ENCODE peak calls at places on chromosomes 5 and 9, in five cellular contexts. H is RWPE2; G is fibroblast of the aortic adventitia; K is CD8-positive, alpha-beta T cell; Q is coronary artery. F is an unnamed sample.
A peak's percentile ranks its signal among the peaks of the same experiment; 100 is the strongest.

GRCh38 chr5:167730121-167730520 is 561.3 kb upstream of the WWC1 start:
- DNase-seq in K (no peak), G (peak; percentile 94), Q (no peak), H (no peak), F (peak; percentile 86)

GRCh38 chr9:87406545-87407166 is 91.0 kb upstream of the DAPK1 start:
- DNase-seq in Q (no peak), K (no peak), H (no peak), G (no peak), F (no peak)

GRCh38 chr9:34710023-34710422 is at the start of gene CCL21:
- DNase-seq in K (no peak), G (peak; percentile 73), Q (no peak), H (no peak), F (no peak)

GRCh38 chr9:129285382-129285781 is 107.3 kb upstream of the IER5L start:
- DNase-seq in G (no peak), H (no peak), K (no peak), Q (no peak), F (no peak)

GRCh38 chr5:116583085-116583766 is 8.6 kb upstream of the SEMA6A start:
- DNase-seq in H (no peak), K (no peak), G (no peak), Q (no peak), F (no peak)

GRCh38 chr5:16531063-16531667 is 65.6 kb upstream of the ZNF622 start:
- DNase-seq in Q (no peak), K (no peak), G (no peak), H (no peak), F (no peak)

GRCh38 chr9:14071484-14071883 is 242.5 kb downstream of the NFIB start:
- DNase-seq in G (no peak), H (no peak), Q (no peak), K (no peak), F (no peak)

GRCh38 chr5:151213803-151214613 is 9.9 kb downstream of the CCDC69 start:
- DNase-seq in K (peak; percentile 80), Q (peak; percentile 84), H (peak; percentile 44), G (peak; percentile 71), F (peak; percentile 87)

DNA sequence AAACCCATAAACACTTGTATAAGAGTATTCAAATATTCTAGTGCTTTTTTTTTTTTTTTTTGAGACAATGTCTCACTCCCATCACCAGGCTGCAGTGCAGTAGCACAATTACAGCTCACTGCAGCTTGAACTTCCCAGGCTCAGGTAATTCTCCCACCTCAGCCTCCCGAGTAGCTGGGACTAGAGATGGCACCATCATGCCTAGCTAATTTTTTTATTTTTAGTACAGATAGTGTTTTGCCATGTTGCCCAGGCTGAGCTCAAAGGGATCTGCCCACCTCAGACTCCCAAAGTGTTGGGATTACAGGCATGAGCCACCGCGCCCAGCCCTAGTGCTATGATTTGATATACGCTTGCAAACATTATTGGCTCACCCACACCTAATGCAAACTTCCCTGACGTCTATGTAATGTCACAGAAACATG is 11.8 kb downstream of the IL6ST start:
- DNase-seq in H (no peak), G (peak; percentile 19), K (no peak), Q (no peak), F (no peak)
- TF ChIP-seq CTCF in H (peak; percentile 60), G (no peak), K (peak; percentile 50), Q (no peak), F (peak; percentile 27)

GRCh38 chr9:111037744-111038335 is 430 bp downstream of the LPAR1 start:
- DNase-seq in H (peak; percentile 68), G (peak; percentile 25), Q (no peak), K (no peak), F (peak; percentile 36)

GRCh38 chr9:111040494-111040893 is 2.2 kb upstream of the LPAR1 start:
- DNase-seq in G (no peak), H (no peak), K (no peak), Q (no peak), F (no peak)

GRCh38 chr9:111036946-111037743 is 1.1 kb downstream of the LPAR1 start:
- DNase-seq in H (no peak), K (no peak), G (peak; percentile 66), Q (no peak), F (peak; percentile 54)

GRCh38 chr9:111039203-111039907 is 1.1 kb upstream of the LPAR1 start:
- DNase-seq in G (no peak), Q (no peak), K (no peak), H (peak; percentile 61), F (no peak)

DNA sequence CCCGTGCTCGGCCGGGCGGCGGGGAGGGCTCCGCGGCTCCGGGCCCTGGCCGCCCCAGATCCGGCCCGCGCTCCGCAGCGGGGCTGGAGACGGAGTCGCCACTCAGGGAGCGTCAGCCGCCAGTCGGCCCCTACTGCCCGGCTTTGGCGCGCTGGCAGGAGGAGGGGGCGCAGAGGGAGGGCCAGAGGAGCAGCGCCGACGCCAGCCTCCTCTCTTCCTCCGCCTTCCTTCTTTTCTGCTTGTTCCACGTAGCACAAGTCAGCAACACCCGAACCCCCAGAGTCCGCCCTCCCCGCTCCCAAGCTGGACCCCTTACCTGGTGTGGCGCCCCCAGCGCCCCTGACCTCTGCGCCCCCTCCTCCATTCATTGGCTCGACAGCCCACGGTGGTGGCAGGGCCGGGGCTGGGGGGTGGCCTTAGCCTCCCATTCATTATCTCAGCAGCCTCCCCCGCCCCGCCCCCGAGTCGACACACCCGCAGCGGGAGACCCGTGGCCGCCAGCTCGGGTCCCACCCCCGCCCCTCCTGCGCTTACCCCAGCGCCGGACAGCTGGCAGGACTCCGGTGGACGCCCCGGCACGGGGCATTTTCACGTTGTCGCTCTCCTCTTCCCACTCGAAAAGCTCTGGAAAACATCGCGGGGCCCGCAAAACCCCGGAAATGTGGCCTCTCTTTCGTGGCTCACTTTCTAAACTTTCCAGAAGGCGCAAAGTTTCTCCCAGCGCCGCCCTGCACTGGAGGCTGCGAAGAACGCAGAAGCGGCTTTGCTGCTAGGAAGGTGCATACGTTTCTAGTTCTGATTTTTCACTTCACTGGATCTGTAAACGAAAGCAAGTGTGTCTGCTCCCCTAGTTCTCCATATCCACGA is at the start of gene LPAR1:
- DNase-seq in H (peak; percentile 59), G (peak; percentile 68), Q (peak; percentile 79), K (no peak), F (peak; percentile 70)
- H3K4me3 ChIP-seq in H (peak within 1 kb of the TSS; percentile 98), G (peak within 1 kb of the TSS; percentile 69), Q (peak within 1 kb of the TSS; percentile 81), K (no peak within 1 kb of the TSS), F (peak within 1 kb of the TSS; percentile 80)

DNA sequence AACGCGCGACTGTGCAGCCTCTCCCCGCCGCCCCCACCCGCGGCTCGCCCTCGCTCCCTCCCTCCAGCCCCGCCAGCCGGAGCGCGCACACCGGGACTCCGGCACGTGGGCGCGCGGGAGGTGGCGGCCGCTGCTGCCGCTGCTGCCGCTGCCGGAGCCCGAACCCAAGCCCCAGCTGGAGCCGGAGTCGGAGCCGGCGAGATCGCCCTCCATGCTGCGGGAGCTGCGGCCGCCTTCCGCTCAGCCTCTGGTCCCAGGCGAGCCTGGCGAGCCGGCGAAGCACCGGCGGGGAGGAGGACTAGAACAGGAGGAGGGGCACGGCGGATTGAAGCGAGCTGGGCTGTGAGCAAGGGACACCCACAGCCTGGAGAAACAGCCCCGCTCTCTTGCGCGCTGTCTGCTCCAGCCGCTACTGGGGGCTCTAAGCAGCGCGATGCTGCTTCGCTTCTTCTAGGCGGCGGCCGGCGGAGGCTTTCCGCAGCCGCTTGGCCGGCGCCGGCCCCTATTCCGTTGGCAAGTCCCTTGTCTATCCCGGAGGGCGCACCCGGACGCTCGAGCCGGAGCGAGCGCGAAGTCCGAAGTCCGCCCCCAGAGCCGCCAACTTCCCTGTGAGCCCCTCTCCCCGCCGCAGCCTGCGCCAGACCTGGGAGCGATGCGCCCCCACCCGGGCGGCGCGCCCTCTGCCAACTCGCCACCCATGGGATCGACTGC is 598.7 kb upstream of the SGCD start:
- DNase-seq in Q (peak; percentile 72), G (no peak), H (peak; percentile 72), K (no peak), F (peak; percentile 2)
- TF ChIP-seq CTCF in Q (no peak), G (no peak), H (no peak), K (no peak), F (no peak)

GRCh38 chr5:71588533-71588885 is 1.4 kb downstream of the MCCC2 start:
- DNase-seq in G (no peak), K (no peak), Q (no peak), H (no peak), F (no peak)
- H3K4me3 ChIP-seq in G (no peak overlapping the region), K (no peak overlapping the region), Q (peak overlapping the region; percentile 96), H (no peak overlapping the region), F (no peak overlapping the region)

DNA sequence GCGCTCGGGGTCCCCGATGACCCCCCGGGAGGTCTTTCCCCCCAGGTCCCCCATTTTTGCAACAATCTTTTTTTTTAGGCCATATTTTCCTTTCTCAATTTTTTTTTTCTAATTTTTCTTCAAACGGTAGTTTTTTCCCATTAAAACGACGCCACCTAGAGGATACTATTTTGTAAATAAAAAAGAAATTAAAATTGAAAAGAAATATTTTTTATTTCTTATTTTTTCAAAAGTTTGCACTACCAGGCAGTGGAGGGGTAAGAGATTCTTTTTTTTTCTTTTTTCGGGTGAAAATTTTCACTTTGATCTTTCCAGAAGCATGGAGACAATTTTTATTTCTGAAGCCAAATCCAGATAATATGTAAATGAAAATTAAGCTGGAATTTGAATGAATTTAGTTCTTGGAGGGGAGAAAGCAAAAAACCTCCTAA is 712 bp downstream of the ZNF618 start:
- DNase-seq in G (peak; percentile 56), Q (no peak), H (no peak), K (no peak), F (peak; percentile 45)
- TF ChIP-seq CTCF in G (peak; percentile 40), Q (no peak), H (peak; percentile 83), K (peak; percentile 19), F (peak; percentile 45)

GRCh38 chr9:23803216-23803615 is 22.8 kb downstream of the ELAVL2 start:
- DNase-seq in G (no peak), Q (no peak), H (no peak), K (no peak), F (no peak)
- H3K4me3 ChIP-seq in G (no peak overlapping the region), Q (no peak overlapping the region), H (no peak overlapping the region), K (no peak overlapping the region), F (no peak overlapping the region)

DNA sequence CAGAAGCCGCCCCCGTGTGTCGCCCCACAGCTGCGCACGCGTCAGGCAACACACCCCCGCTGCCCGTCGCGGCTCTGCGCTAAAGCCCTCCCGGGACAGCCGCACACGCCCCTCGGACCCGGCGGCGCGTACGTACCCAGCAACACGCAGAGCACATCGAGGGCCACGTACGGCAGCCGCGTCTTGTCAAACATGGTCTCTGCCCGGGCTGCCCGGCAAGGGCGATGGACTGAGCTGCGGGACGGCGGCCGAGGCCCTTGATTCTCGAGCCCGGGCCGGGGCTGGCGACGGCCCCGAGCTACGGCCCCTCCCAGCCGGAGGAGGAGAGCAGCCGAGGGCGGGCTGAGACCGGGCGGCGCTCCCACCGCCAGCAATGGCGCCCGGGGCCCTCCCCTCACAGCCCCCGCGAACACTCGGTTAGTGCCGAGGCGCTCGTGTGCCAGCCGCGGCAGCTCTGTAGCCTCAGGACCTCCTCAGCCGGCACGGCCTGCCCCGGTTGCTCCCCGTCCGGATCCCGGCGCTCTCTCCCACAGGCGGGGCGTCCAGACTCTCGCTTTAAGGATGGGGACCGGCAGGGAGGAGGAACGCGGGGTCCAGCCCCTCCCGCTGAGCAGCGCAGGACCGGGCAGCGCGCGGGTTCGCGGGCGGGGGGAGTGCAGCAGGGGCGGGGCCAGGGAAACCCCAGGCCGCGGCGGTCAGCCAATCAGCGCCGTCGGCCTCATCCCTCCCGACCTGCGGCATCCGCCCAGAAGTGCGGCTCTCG is at the start of gene PLPP1:
- DNase-seq in K (peak; percentile 75), H (peak; percentile 92), G (peak; percentile 81), Q (peak; percentile 95), F (peak; percentile 89)
- TF ChIP-seq CTCF in K (no peak), H (peak; percentile 29), G (no peak), Q (no peak), F (no peak)

GRCh38 chr5:33936004-33936380 is 194 bp upstream of the RXFP3 start:
- DNase-seq in H (peak; percentile 72), Q (no peak), G (peak; percentile 61), K (peak; percentile 5), F (peak; percentile 77)
- H3K4me3 ChIP-seq in H (no peak overlapping the region), Q (peak overlapping the region; percentile 66), G (peak overlapping the region; percentile 72), K (no peak overlapping the region), F (peak overlapping the region; percentile 58)

F was measured in fibroblast of villous mesenchyme.